ENCODE peak calls at places on chromosome 13, in seven cellular contexts. T, K, W, F, S, R and G are unnamed samples.
A peak's percentile ranks its signal among the peaks of the same experiment; 100 is the strongest.

GRCh38 chr13:74979703-74980102 is 502.3 kb downstream of the TBC1D4 start:
- DNase-seq in R (no peak), W (no peak), T (no peak), K (no peak), F (no peak), S (no peak), G (no peak)

GRCh38 chr13:23651887-23652286 is 81.7 kb downstream of the TNFRSF19 start:
- DNase-seq in W (no peak), F (no peak), K (no peak), T (no peak), S (no peak), R (no peak), G (no peak)

GRCh38 chr13:77868717-77869116 is 49.9 kb downstream of the EDNRB start:
- DNase-seq in R (no peak), F (no peak), W (no peak), K (no peak), S (no peak), T (no peak), G (no peak)

GRCh38 chr13:100954430-100955361 is 280.1 kb upstream of the TMTC4 start:
- DNase-seq in S (no peak), K (no peak), F (no peak), T (peak; percentile 9), W (no peak), R (no peak), G (no peak)

GRCh38 chr13:38590230-38590629 is 96.6 kb upstream of the FREM2 start:
- DNase-seq in W (no peak), T (no peak), R (no peak), S (no peak), K (no peak), F (no peak), G (no peak)

GRCh38 chr13:43285891-43286602 is 262.7 kb downstream of the DNAJC15 start:
- DNase-seq in F (no peak), R (no peak), T (peak; percentile 29), K (no peak), W (no peak), S (no peak), G (no peak)

GRCh38 chr13:43374621-43375020 is 351.2 kb downstream of the DNAJC15 start:
- DNase-seq in R (no peak), W (no peak), K (no peak), S (no peak), F (peak; percentile 56), T (peak; percentile 43), G (no peak)

GRCh38 chr13:31050486-31051400 is 111.0 kb downstream of the HSPH1 start:
- DNase-seq in R (no peak), S (no peak), K (no peak), F (no peak), T (no peak), W (no peak), G (peak; percentile 45)

GRCh38 chr13:41942462-41943094 is 18.3 kb downstream of the VWA8 start:
- DNase-seq in F (no peak), R (no peak), K (peak; percentile 13), W (no peak), T (peak; percentile 6), S (no peak), G (no peak)

GRCh38 chr13:97568850-97569249 is 134.9 kb downstream of the RAP2A start:
- DNase-seq in F (no peak), T (no peak), K (no peak), S (no peak), W (no peak), R (no peak), G (peak; percentile 23)

GRCh38 chr13:110897521-110897920 is 17.3 kb downstream of the ANKRD10 start:
- DNase-seq in W (no peak), T (no peak), F (no peak), S (no peak), K (no peak), R (no peak), G (no peak)

GRCh38 chr13:19586904-19587634 is 25.7 kb upstream of the TPTE2 start:
- DNase-seq in K (peak; percentile 79), F (no peak), W (peak; percentile 9), T (no peak), S (no peak), R (peak; percentile 65), G (peak; percentile 47)

GRCh38 chr13:74187564-74187963 is 53.4 kb upstream of the KLF12 start:
- DNase-seq in R (no peak), K (no peak), T (peak; percentile 22), W (no peak), F (no peak), S (no peak), G (no peak)

GRCh38 chr13:45219938-45220375 is 19.1 kb upstream of the KCTD4 start:
- DNase-seq in K (no peak), S (no peak), F (no peak), R (no peak), T (peak; percentile 88), W (no peak), G (no peak)

GRCh38 chr13:100203696-100204367 is 114.9 kb downstream of the PCCA start:
- DNase-seq in W (no peak), T (peak; percentile 88), R (no peak), S (no peak), F (no peak), K (no peak), G (no peak)

GRCh38 chr13:28324181-28324789 is 170.6 kb downstream of the FLT1 start:
- DNase-seq in T (peak; percentile 73), W (peak; percentile 81), F (no peak), K (peak; percentile 76), R (peak; percentile 53), S (peak; percentile 84), G (no peak)

GRCh38 chr13:100601716-100602115 is 13.1 kb upstream of the GGACT start:
- DNase-seq in S (no peak), R (no peak), K (no peak), T (no peak), F (no peak), W (no peak), G (no peak)

GRCh38 chr13:96252903-96253302 is 163.0 kb downstream of the HS6ST3 start:
- DNase-seq in S (no peak), T (no peak), R (no peak), F (no peak), K (no peak), W (no peak), G (no peak)

GRCh38 chr13:109785892-109786450 is 412 bp downstream of the IRS2 start:
- DNase-seq in S (no peak), W (no peak), K (no peak), T (no peak), F (no peak), R (no peak), G (no peak)

GRCh38 chr13:40992678-40993077 is 26.4 kb downstream of the ELF1 start:
- DNase-seq in T (no peak), K (no peak), F (no peak), R (no peak), S (no peak), W (no peak), G (no peak)

GRCh38 chr13:31860002-31860401 is 120.7 kb downstream of the RXFP2 start:
- DNase-seq in W (no peak), S (no peak), K (no peak), R (no peak), F (no peak), T (no peak), G (no peak)

GRCh38 chr13:30159446-30159839 is 147.9 kb downstream of the KATNAL1 start:
- DNase-seq in S (no peak), T (peak; percentile 91), K (no peak), W (no peak), R (no peak), F (no peak), G (no peak)

GRCh38 chr13:76917096-76917495 is 30.9 kb upstream of the KCTD12 start:
- DNase-seq in F (no peak), R (no peak), W (no peak), K (no peak), S (no peak), T (no peak), G (no peak)

GRCh38 chr13:30585748-30586262 is 31.9 kb upstream of the USPL1 start:
- DNase-seq in W (no peak), T (peak; percentile 41), K (no peak), S (no peak), F (no peak), R (no peak), G (no peak)

GRCh38 chr13:18212873-18213272 is 968.8 kb downstream of the TUBA3C start:
- DNase-seq in K (no peak), W (no peak), S (no peak), T (no peak), F (no peak), R (no peak), G (no peak)

GRCh38 chr13:47679391-47679790 is 321.7 kb downstream of the SUCLA2 start:
- DNase-seq in T (peak; percentile 43), K (no peak), W (no peak), F (no peak), R (no peak), S (no peak), G (no peak)

GRCh38 chr13:111074826-111075225 is 40.3 kb upstream of the ARHGEF7 start:
- DNase-seq in K (no peak), S (no peak), F (no peak), W (no peak), R (no peak), T (no peak), G (no peak)

GRCh38 chr13:96346846-96347367 is 257.0 kb downstream of the HS6ST3 start:
- DNase-seq in K (no peak), F (no peak), S (no peak), W (no peak), R (no peak), T (no peak), G (no peak)

GRCh38 chr13:94346261-94347019 is 133.0 kb downstream of the DCT start:
- DNase-seq in F (no peak), K (no peak), S (no peak), T (no peak), W (no peak), R (no peak), G (no peak)

GRCh38 chr13:27355894-27356293 is 68.5 kb upstream of the GTF3A start:
- DNase-seq in F (no peak), W (no peak), S (no peak), T (no peak), R (no peak), K (no peak), G (no peak)

GRCh38 chr13:93620366-93620765 is 393.8 kb downstream of the GPC6 start:
- DNase-seq in W (no peak), R (no peak), S (no peak), T (no peak), F (peak; percentile 19), K (no peak), G (no peak)

GRCh38 chr13:105817011-105817410 is 718.5 kb downstream of the EFNB2 start:
- DNase-seq in K (no peak), W (peak; percentile 62), T (no peak), F (no peak), R (no peak), S (peak; percentile 54), G (no peak)